ENCODE peak calls at places on chromosomes 4 and X, in seven cellular contexts. P, D, R, L, G, N and I are unnamed samples.

GRCh38 chrX:3046253-3046909 is 5.1 kb downstream of the ARSF start:
- DNase-seq in L (no peak), N (no peak), D (no peak), P (no peak), R (no peak), G (no peak), I (no peak)

GRCh38 chr4:107818301-107818910 is 6.3 kb upstream of the SGMS2 start:
- DNase-seq in L (peak), N (no peak), P (no peak), D (no peak), R (no peak), G (no peak), I (no peak)

GRCh38 chr4:5751073-5751917 is 40.3 kb downstream of the EVC start:
- DNase-seq in G (no peak), L (no peak), D (no peak), R (no peak), N (no peak), P (no peak), I (peak)

GRCh38 chrX:110563276-110563675 is 204.6 kb downstream of the RTL9 start:
- DNase-seq in N (no peak), G (no peak), R (no peak), D (no peak), L (no peak), P (no peak), I (no peak)

GRCh38 chrX:139759637-139760036 is 51.7 kb upstream of the MCF2 start:
- DNase-seq in L (peak), D (no peak), P (no peak), R (peak), N (no peak), G (no peak), I (no peak)

GRCh38 chrX:130746709-130747347 is 156.2 kb downstream of the ENOX2 start:
- DNase-seq in N (no peak), G (no peak), R (no peak), P (no peak), D (no peak), L (no peak), I (no peak)

GRCh38 chr4:140186651-140187315 is 32.8 kb upstream of the MAML3 start:
- DNase-seq in G (no peak), L (no peak), P (peak), D (peak), R (no peak), N (no peak), I (peak)

GRCh38 chr4:101944649-101945048 is 154.1 kb downstream of the BANK1 start:
- DNase-seq in D (no peak), L (no peak), R (no peak), G (no peak), P (no peak), N (no peak), I (no peak)

GRCh38 chr4:88446124-88446523 is 10.8 kb upstream of the HERC5 start:
- DNase-seq in L (no peak), P (no peak), N (no peak), R (no peak), G (no peak), D (no peak), I (no peak)

GRCh38 chr4:16524911-16525574 is 298.8 kb upstream of the TAPT1 start:
- DNase-seq in L (no peak), D (no peak), P (no peak), G (no peak), R (no peak), N (no peak), I (no peak)

GRCh38 chr4:171985129-171985528 is 171.9 kb downstream of the GALNTL6 start:
- DNase-seq in N (no peak), R (no peak), D (no peak), G (no peak), P (no peak), L (no peak), I (no peak)

GRCh38 chr4:110352670-110353442 is 123.1 kb upstream of the ENPEP start:
- DNase-seq in L (no peak), R (no peak), G (no peak), D (no peak), N (no peak), P (no peak), I (no peak)

GRCh38 chrX:148133099-148133725 is 152.1 kb downstream of the FMR1NB start:
- DNase-seq in G (no peak), D (no peak), R (no peak), N (no peak), L (no peak), P (no peak), I (no peak)

GRCh38 chr4:73944061-73944875 is 37.6 kb downstream of the PF4 start:
- DNase-seq in D (peak), P (peak), L (no peak), G (peak), R (peak), N (no peak), I (no peak)

GRCh38 chrX:114582698-114583395 is 1.0 kb upstream of the HTR2C start:
- DNase-seq in L (no peak), R (no peak), P (no peak), D (no peak), G (peak), N (no peak), I (no peak)

GRCh38 chrX:114584983-114585842 is 1.3 kb downstream of the HTR2C start:
- DNase-seq in R (no peak), D (no peak), L (no peak), G (no peak), N (no peak), P (no peak), I (no peak)

GRCh38 chrX:114582264-114582632 is 1.6 kb upstream of the HTR2C start:
- DNase-seq in D (no peak), N (no peak), L (no peak), R (no peak), P (no peak), G (no peak), I (no peak)

GRCh38 chrX:114583646-114584433 is at the start of gene HTR2C:
- DNase-seq in D (no peak), P (no peak), G (no peak), R (no peak), N (no peak), L (no peak), I (no peak)

DNA sequence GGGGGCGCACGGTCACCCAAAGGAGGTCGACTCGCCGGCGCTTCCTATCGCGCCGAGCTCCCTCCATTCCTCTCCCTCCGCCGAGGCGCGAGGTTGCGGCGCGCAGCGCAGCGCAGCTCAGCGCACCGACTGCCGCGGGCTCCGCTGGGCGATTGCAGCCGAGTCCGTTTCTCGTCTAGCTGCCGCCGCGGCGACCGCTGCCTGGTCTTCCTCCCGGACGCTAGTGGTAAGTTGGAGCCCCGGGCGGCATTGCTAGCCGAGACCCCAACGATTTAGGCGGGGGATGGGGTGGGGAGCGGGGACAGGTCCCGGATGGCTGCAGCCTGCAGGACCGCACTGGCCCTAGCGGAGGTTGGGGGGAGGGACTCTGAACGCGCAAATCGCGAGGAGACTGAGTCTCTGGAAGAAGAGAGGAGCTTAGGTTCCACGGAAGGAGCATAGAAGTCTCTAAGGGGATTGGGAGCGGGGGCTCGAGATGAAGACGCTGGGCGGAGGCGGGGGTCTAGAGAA is 603 bp downstream of the HTR2C start:
- DNase-seq in G (peak), R (no peak), D (no peak), P (no peak), L (no peak), N (no peak), I (no peak)
- TF ChIP-seq POLR2AphosphoS5 in G (no peak), R (no peak), D (no peak), P (no peak), L (no peak), N (no peak), I (no peak)

GRCh38 chr4:118353452-118353851 is 649 bp upstream of the PRSS12 start:
- DNase-seq in L (no peak), R (no peak), D (no peak), P (no peak), N (no peak), G (no peak), I (no peak)
- H3K4me3 ChIP-seq in L (peak), R (no peak), D (peak), P (peak), N (peak), G (peak), I (peak)

GRCh38 chr4:185361872-185362271 is 33.9 kb downstream of the LRP2BP start:
- DNase-seq in P (no peak), N (no peak), R (no peak), L (no peak), G (no peak), D (no peak), I (no peak)
- H3K27ac ChIP-seq in P (no peak), N (no peak), R (no peak), L (no peak), G (no peak), D (no peak), I (no peak)

DNA sequence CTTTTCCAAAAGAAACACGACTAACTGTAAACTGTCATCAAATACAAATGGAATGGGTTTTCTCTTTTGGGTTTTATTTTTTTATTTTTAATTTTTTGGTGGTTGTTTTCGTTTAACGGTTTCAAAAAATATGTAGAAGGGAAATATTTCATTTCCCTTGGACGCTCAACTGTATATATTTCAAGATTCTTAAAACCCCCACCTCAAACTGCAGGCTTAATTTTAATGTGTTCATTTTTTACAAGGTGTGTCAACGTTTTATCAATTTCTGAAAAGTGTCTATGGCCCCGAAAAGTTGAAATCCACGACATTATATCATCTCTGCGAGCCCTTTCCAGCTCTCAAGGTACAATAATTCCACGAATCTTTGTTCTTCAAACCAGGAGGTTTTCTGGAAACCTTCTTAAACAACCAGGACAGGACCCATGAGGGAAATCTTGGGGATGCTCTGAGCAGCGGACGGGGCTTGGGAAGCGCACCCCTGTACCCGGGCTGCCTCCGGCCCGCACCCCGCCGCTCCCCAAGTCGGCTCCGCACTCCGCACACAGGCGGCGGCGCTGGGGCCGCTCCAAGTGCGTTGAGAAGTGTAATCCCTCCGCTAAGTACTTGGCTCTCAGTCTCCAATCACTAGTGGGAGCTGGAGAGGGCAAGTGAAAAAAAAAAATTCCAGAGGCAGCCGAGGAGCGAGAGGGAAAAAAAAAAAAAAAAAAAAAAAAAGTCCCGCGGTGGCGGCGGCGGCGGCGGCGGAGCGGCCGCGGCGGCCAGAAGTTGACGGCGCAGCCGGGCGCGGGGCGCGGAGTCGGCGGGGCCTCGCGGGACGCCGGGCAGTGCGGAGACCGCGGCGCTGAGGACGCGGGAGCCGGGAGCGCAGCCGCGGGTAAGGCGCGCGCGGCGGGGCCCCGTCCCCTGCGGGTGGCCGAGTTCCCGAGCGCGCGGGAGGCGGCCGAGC is at the start of gene BMPR1B:
- DNase-seq in D (no peak), L (no peak), N (no peak), P (no peak), G (peak), R (no peak), I (no peak)
- TF ChIP-seq POLR2AphosphoS5 in D (no peak), L (no peak), N (no peak), P (no peak), G (no peak), R (no peak), I (no peak)

DNA sequence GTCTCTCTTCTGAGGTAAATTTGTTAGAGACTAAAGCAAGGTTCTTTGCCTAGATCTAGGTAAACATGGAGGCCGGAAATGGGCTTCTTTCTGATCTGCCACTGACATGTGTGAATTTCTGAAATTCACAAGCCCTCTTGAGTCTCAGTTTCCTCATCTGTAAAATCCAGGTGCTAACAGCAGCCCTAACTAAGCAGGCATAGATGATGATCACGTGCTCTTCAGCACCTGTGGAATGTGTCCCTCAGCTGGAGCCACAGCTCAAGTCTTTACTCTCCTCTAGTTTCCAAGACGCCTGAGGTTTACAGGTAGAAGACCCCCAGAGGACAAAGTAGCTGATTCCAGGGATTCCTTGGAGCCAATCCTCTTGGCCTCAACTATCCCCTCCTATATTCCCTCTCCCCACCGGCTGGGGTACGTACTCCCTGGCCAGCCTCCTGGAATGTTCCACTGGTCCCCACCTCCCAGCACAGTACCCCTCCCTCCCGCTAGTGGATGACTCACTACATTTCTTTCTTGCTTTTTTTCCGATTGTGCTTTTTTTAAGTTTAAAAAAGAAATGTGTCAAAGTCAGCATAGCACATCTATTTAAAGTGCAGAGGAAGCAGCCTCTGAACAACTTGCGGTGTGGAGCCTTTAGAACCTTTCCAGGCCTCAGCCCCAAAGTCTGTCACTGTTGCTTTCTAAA is 98.5 kb downstream of the PHKA2 start:
- DNase-seq in R (no peak), L (no peak), D (no peak), G (no peak), P (no peak), N (no peak), I (peak)
- H3K4me3 ChIP-seq in R (no peak), L (no peak), D (peak), G (peak), P (peak), N (no peak), I (peak)

GRCh38 chr4:85607624-85608023 is 132.7 kb downstream of the ARHGAP24 start:
- DNase-seq in P (peak), G (no peak), N (no peak), L (no peak), R (no peak), D (no peak), I (no peak)
- H3K27ac ChIP-seq in P (no peak), G (no peak), N (no peak), L (no peak), R (no peak), D (no peak), I (no peak)